ENCODE peak calls at places on chromosomes 12 and 14, in eight cellular contexts. V is heart left ventricle; U is CD8-positive, alpha-beta memory T cell; E is ovary; H is left lung; X is H54; L is globus pallidus; P is B cell. A is an unnamed sample.

GRCh38 chr14:101008631-101009336 is 105.3 kb upstream of the RTL1 start:
- DNase-seq in V (no peak), U (no peak), E (peak; percentile 4), H (no peak), X (no peak), L (no peak), P (no peak), A (no peak)

GRCh38 chr12:112685321-112685720 is 106.2 kb upstream of the RPH3A start:
- DNase-seq in V (no peak), U (no peak), E (no peak), H (no peak), X (no peak), L (no peak), P (no peak), A (no peak)

GRCh38 chr12:124740691-124741137 is 123.0 kb downstream of the SCARB1 start:
- DNase-seq in V (no peak), U (no peak), E (no peak), H (no peak), X (peak; percentile 67), L (peak; percentile 81), P (no peak), A (peak; percentile 87)

GRCh38 chr14:95157987-95158712 is 821 bp upstream of the DICER1 start:
- DNase-seq in V (no peak), U (no peak), E (peak; percentile 27), H (no peak), X (no peak), L (no peak), P (peak; percentile 54), A (no peak)

GRCh38 chr12:117063162-117063911 is 35.9 kb downstream of the TESC start:
- DNase-seq in V (peak; percentile 50), U (peak; percentile 54), E (no peak), H (peak; percentile 86), X (no peak), L (peak; percentile 57), P (no peak), A (no peak)

GRCh38 chr12:28622416-28622815 is 432.2 kb downstream of the CCDC91 start:
- DNase-seq in V (no peak), U (no peak), E (no peak), H (no peak), X (peak; percentile 4), L (no peak), P (no peak), A (no peak)

GRCh38 chr12:16613199-16613598 is 7.2 kb upstream of the LMO3 start:
- DNase-seq in V (no peak), U (no peak), E (no peak), H (no peak), X (no peak), L (no peak), P (no peak), A (no peak)

GRCh38 chr12:98332626-98333025 is 182.8 kb upstream of the TMPO start:
- DNase-seq in V (no peak), U (no peak), E (no peak), H (no peak), X (no peak), L (no peak), P (no peak), A (no peak)

GRCh38 chr14:94180655-94181271 is 6.6 kb downstream of the PPP4R4 start:
- DNase-seq in V (no peak), U (no peak), E (no peak), H (no peak), X (peak; percentile 25), L (peak; percentile 67), P (peak; percentile 49), A (no peak)

GRCh38 chr12:116420476-116420875 is 138.7 kb upstream of the MAP1LC3B2 start:
- DNase-seq in V (no peak), U (no peak), E (no peak), H (no peak), X (no peak), L (no peak), P (no peak), A (no peak)